ENCODE peak calls at places on chromosome 20, in four cellular contexts. E is heart right ventricle, B is COLO829, O is GM03348. X is an unnamed sample.

GRCh38 chr20:23207826-23208555 is 121.9 kb upstream of the CD93 start:
- DNase-seq in E (no peak), B (no peak), O (no peak), X (no peak)

GRCh38 chr20:7392551-7392950 is 547.7 kb downstream of the HAO1 start:
- DNase-seq in E (no peak), B (peak), O (no peak), X (peak)

GRCh38 chr20:24948939-24949679 is at the start of gene CST7:
- DNase-seq in E (no peak), B (no peak), O (no peak), X (no peak)

GRCh38 chr20:22429175-22430153 is 154.9 kb downstream of the FOXA2 start:
- DNase-seq in E (no peak), B (no peak), O (no peak), X (no peak)

GRCh38 chr20:17619351-17620093 is 49.6 kb downstream of the DSTN start:
- DNase-seq in E (no peak), B (no peak), O (no peak), X (no peak)

GRCh38 chr20:10306440-10307358 is 88.1 kb downstream of the SNAP25 start:
- DNase-seq in E (no peak), B (peak), O (peak), X (peak)

GRCh38 chr20:61588356-61589054 is 336.4 kb downstream of the CDH4 start:
- DNase-seq in E (no peak), B (no peak), O (peak), X (no peak)

GRCh38 chr20:63734111-63734945 is 2.1 kb upstream of the LIME1 start:
- DNase-seq in E (no peak), B (no peak), O (no peak), X (no peak)

GRCh38 chr20:23266530-23267398 is 83.8 kb upstream of the NXT1 start:
- DNase-seq in E (no peak), B (no peak), O (no peak), X (no peak)

GRCh38 chr20:2305946-2306345 is 10.1 kb downstream of the TGM3 start:
- DNase-seq in E (no peak), B (no peak), O (no peak), X (no peak)

GRCh38 chr20:14948416-14948815 is 611.0 kb upstream of the FLRT3 start:
- DNase-seq in E (no peak), B (no peak), O (no peak), X (no peak)

GRCh38 chr20:43549416-43550136 is 9.3 kb upstream of the SGK2 start:
- DNase-seq in E (no peak), B (no peak), O (no peak), X (no peak)

GRCh38 chr20:47220161-47220582 is 136.3 kb downstream of the ZMYND8 start:
- DNase-seq in E (no peak), B (peak), O (peak), X (peak)

GRCh38 chr20:32438331-32438858 is 80.3 kb downstream of the ASXL1 start:
- DNase-seq in E (no peak), B (no peak), O (no peak), X (no peak)

GRCh38 chr20:556984-557383 is 13.4 kb upstream of the CSNK2A1 start:
- DNase-seq in E (no peak), B (no peak), O (no peak), X (no peak)

GRCh38 chr20:37516697-37517370 is 4.2 kb upstream of the NNAT start:
- DNase-seq in E (no peak), B (no peak), O (no peak), X (no peak)

GRCh38 chr20:63396300-63396699 is 35.2 kb upstream of the CHRNA4 start:
- DNase-seq in E (no peak), B (no peak), O (no peak), X (no peak)

GRCh38 chr20:52291109-52291508 is 99.5 kb upstream of the ZFP64 start:
- DNase-seq in E (no peak), B (no peak), O (no peak), X (no peak)

GRCh38 chr20:31496761-31497295 is 17.4 kb upstream of the HM13 start:
- DNase-seq in E (peak), B (no peak), O (peak), X (no peak)

GRCh38 chr20:9574182-9574581 is 59.8 kb downstream of the LAMP5 start:
- DNase-seq in E (no peak), B (no peak), O (no peak), X (no peak)

GRCh38 chr20:24778585-24779031 is 170.5 kb upstream of the CST7 start:
- DNase-seq in E (no peak), B (no peak), O (no peak), X (no peak)

GRCh38 chr20:57187068-57187634 is 79.3 kb downstream of the BMP7 start:
- DNase-seq in E (no peak), B (no peak), O (no peak), X (no peak)

GRCh38 chr20:10982692-10983091 is 308.9 kb upstream of the JAG1 start:
- DNase-seq in E (peak), B (no peak), O (peak), X (no peak)

GRCh38 chr20:5970381-5970780 is 19.9 kb downstream of the MCM8 start:
- DNase-seq in E (no peak), B (no peak), O (no peak), X (no peak)

GRCh38 chr20:59976196-59976847 is 18.1 kb downstream of the CDH26 start:
- DNase-seq in E (no peak), B (no peak), O (no peak), X (no peak)

GRCh38 chr20:52533401-52533800 is 341.8 kb upstream of the ZFP64 start:
- DNase-seq in E (no peak), B (no peak), O (no peak), X (no peak)

GRCh38 chr20:63748356-63749270 is 9.0 kb downstream of the SLC2A4RG start:
- DNase-seq in E (no peak), B (no peak), O (no peak), X (no peak)

GRCh38 chr20:16104783-16105182 is 468.5 kb downstream of the KIF16B start:
- DNase-seq in E (no peak), B (no peak), O (no peak), X (no peak)

GRCh38 chr20:14634666-14635065 is 297.3 kb upstream of the FLRT3 start:
- DNase-seq in E (no peak), B (peak), O (no peak), X (peak)

GRCh38 chr20:18991012-18991411 is 177.4 kb downstream of the SCP2D1 start:
- DNase-seq in E (no peak), B (no peak), O (no peak), X (no peak)

GRCh38 chr20:50305636-50306477 is 115.2 kb downstream of the CEBPB start:
- DNase-seq in E (no peak), B (no peak), O (no peak), X (no peak)

GRCh38 chr20:16701296-16701695 is 28.5 kb upstream of the SNRPB2 start:
- DNase-seq in E (no peak), B (peak), O (no peak), X (no peak)

GRCh38 chr20:46757754-46758678 is 48.6 kb downstream of the SLC2A10 start:
- DNase-seq in E (peak), B (peak), O (peak), X (peak)

GRCh38 chr20:62732766-62733165 is 24.1 kb downstream of the NTSR1 start:
- DNase-seq in E (no peak), B (no peak), O (no peak), X (no peak)

GRCh38 chr20:4013041-4013440 is 2.3 kb downstream of the RNF24 start:
- DNase-seq in E (no peak), B (no peak), O (no peak), X (no peak)

GRCh38 chr20:35436175-35436568 is 1.9 kb downstream of the GDF5 start:
- DNase-seq in E (no peak), B (no peak), O (no peak), X (no peak)

GRCh38 chr20:63071541-63072181 is 64.9 kb upstream of the BHLHE23 start:
- DNase-seq in E (no peak), B (peak), O (peak), X (no peak)

GRCh38 chr20:6735913-6736845 is 31.3 kb upstream of the BMP2 start:
- DNase-seq in E (no peak), B (peak), O (no peak), X (no peak)